ENCODE peak calls at places on chromosome 1, in seven cellular contexts. G is breast epithelium, S is K562, N is left ventricle myocardium inferior, L is sigmoid colon, P is BJ, W is mammary epithelial cell. V is an unnamed sample. For H3K27me3, the result is how much of the 10 kb centered on the place peaks cover.

GRCh38 chr1:153760440-153760839 is 14.8 kb upstream of the SLC27A3 start:
- DNase-seq in G (no peak), P (no peak), N (no peak), W (no peak), S (no peak), L (no peak), V (no peak)

GRCh38 chr1:63909511-63909910 is 135.7 kb downstream of the ROR1 start:
- DNase-seq in G (no peak), S (no peak), L (no peak), N (no peak), P (no peak), W (no peak), V (no peak)

GRCh38 chr1:107139833-107140702 is 771 bp upstream of the NTNG1 start:
- DNase-seq in P (no peak), W (peak), S (no peak), G (no peak), L (peak), N (no peak), V (peak)

GRCh38 chr1:62209931-62210595 is 15.4 kb downstream of the L1TD1 start:
- DNase-seq in N (no peak), S (no peak), G (no peak), W (peak), P (no peak), L (peak), V (peak)

GRCh38 chr1:76955652-76956051 is 88.4 kb downstream of the ST6GALNAC5 start:
- DNase-seq in L (no peak), P (no peak), S (no peak), G (no peak), W (no peak), N (no peak), V (no peak)

GRCh38 chr1:157069596-157069995 is 24.1 kb upstream of the ARHGEF11 start:
- DNase-seq in S (no peak), G (no peak), N (no peak), P (no peak), W (no peak), L (no peak), V (no peak)

GRCh38 chr1:232629250-232630046 is 485 bp downstream of the SIPA1L2 start:
- DNase-seq in S (no peak), P (no peak), N (peak), L (peak), W (peak), G (no peak), V (no peak)

GRCh38 chr1:244294825-244295224 is 156.9 kb downstream of the ADSS2 start:
- DNase-seq in W (no peak), L (no peak), P (no peak), S (no peak), N (no peak), G (no peak), V (no peak)

GRCh38 chr1:26858891-26859630 is 3.9 kb upstream of the SFN start:
- DNase-seq in N (no peak), S (no peak), P (no peak), L (no peak), G (no peak), W (peak), V (peak)

GRCh38 chr1:234957330-234958065 is 171.1 kb downstream of the TOMM20 start:
- DNase-seq in N (no peak), P (no peak), S (peak), L (no peak), G (no peak), W (no peak), V (peak)

GRCh38 chr1:11650331-11650991 is 3.8 kb downstream of the FBXO2 start:
- DNase-seq in P (no peak), S (peak), G (peak), L (peak), W (no peak), N (peak), V (peak)

GRCh38 chr1:162175393-162175792 is 105.9 kb downstream of the NOS1AP start:
- DNase-seq in S (no peak), L (no peak), P (no peak), W (no peak), N (no peak), G (no peak), V (no peak)

GRCh38 chr1:202007703-202008489 is 2.5 kb upstream of the ELF3 start:
- DNase-seq in N (no peak), G (peak), L (no peak), W (peak), S (peak), P (no peak), V (peak)

GRCh38 chr1:7576946-7577657 is 194.0 kb upstream of the VAMP3 start:
- DNase-seq in L (peak), S (peak), N (no peak), G (no peak), P (no peak), W (no peak), V (peak)

GRCh38 chr1:59446257-59446901 is 149.5 kb downstream of the FGGY start:
- DNase-seq in S (no peak), L (peak), N (no peak), W (peak), P (no peak), G (no peak), V (peak)

GRCh38 chr1:119007672-119008482 is 19.7 kb upstream of the TBX15 start:
- DNase-seq in G (no peak), L (no peak), W (no peak), S (no peak), N (no peak), P (no peak), V (no peak)
- H3K4me3 ChIP-seq in G (peak), L (peak), W (no peak), S (no peak), N (peak), P (no peak), V (peak)

GRCh38 chr1:28111157-28111556 is 22.7 kb upstream of the EYA3 start:
- DNase-seq in P (no peak), G (no peak), N (no peak), W (no peak), S (no peak), L (no peak), V (peak)

GRCh38 chr1:28114844-28115243 is 26.4 kb upstream of the EYA3 start:
- DNase-seq in L (no peak), P (no peak), N (no peak), W (no peak), S (no peak), G (no peak), V (no peak)

GRCh38 chr1:28110555-28110954 is 22.1 kb upstream of the EYA3 start:
- DNase-seq in L (no peak), N (no peak), G (no peak), S (no peak), W (peak), P (no peak), V (peak)

GRCh38 chr1:28115267-28115666 is 26.9 kb upstream of the EYA3 start:
- DNase-seq in N (no peak), L (no peak), G (no peak), W (no peak), P (no peak), S (no peak), V (peak)

DNA sequence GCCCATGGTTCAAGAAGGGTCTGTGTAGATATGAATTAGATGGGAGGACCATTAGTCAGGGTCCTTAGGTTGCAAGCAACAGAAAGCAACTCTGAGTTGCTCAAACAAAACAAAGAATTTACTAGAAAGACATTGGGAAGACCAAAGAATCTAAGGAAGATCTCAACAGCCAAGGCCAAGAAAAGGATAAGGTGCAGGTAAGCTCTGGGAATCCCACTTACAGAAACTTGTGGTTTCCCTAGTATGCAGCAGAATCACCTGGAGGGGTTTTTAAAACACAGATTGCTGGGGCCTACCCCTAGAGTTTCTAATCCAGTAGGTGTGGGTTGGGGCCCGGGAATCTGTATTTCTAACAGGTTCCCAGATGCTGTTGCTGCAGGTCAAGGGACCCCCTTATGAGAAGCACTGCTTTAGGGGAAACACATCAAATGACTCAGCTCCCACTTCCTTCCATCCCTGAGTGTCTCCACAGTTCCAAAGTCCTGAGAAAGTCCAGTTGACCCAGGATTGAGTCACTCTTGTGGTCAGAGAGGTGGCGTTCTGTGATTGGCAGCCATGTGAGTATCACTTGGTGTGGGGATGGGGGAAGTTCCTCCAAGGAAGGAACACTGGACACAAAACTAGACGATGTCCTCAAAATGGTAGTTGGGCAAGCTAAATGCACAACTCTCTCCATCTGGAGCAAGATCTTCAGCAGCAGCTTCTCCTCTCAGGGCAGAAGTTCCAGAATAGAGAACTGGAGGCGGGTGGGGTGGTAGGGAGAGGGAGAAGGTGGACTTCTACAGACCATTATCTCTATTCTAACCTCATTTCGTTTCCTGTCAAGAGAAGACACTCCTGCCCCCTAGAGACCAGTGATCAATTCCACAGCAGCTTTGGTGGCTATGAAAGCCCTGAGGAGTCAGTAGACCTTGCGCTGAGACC is 24.2 kb upstream of the EYA3 start:
- DNase-seq in L (no peak), P (no peak), G (no peak), W (peak), S (peak), N (no peak), V (peak)
- TF ChIP-seq CTCF in L (no peak), P (peak), G (no peak), W (peak), S (peak), N (peak), V (no peak)

GRCh38 chr1:212608209-212608955 is at the start of gene ATF3:
- DNase-seq in P (peak), W (peak), L (peak), N (peak), G (peak), S (peak), V (peak)
- H3K27me3 ChIP-seq in P (under half), W (under half), L (under half), N (under half), G (under half), S (under half), V (under half)

GRCh38 chr1:39676951-39677350 is 5.0 kb upstream of the NT5C1A start:
- DNase-seq in L (no peak), G (no peak), P (no peak), W (no peak), N (no peak), S (no peak), V (no peak)
- H3K4me3 ChIP-seq in L (no peak), G (no peak), P (no peak), W (no peak), N (no peak), S (no peak), V (no peak)

DNA sequence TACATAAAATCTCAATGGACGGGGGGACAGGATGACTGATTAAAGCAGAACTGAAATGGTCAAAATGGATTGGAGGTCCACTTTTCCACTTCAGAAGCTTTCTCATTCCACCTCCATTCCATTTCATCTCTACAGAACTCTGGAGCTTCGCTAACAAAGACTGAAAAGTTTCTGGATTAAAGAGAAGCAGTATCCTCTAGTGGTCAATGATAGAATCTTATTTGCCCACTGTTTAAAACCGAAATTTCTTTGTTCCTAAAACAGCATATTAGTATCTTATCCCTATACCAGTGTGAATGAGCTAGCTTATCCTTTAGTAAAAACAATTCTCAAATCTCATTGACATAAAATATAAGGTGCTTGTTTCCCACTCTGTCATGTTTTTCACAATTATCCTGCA is 890.6 kb downstream of the KCNT2 start:
- DNase-seq in W (peak), L (no peak), S (no peak), P (peak), N (no peak), G (no peak), V (peak)
- TF ChIP-seq CTCF in W (peak), L (no peak), S (no peak), P (peak), N (no peak), G (no peak), V (peak)